ENCODE peak calls at places on chromosomes 11 and 22, in nine cellular contexts. One of them, this sample, is unnamed.

GRCh38 chr11:134554106-134554505 is 142.1 kb upstream of the B3GAT1 start:
- DNase-seq in transverse colon: no peak
- DNase-seq in caudate nucleus: no peak
- DNase-seq in C1 segment of cervical spinal cord: no peak
- DNase-seq in right cardiac atrium: no peak
- DNase-seq in stimulated activated CD4-positive, alpha-beta T cell treated with anti-CD3 and anti-CD28 coated beads, Interleukin-2, amount 100 ng/mL, for 24 hours: no peak
- DNase-seq in effector memory CD4-positive, alpha-beta T cell: no peak
- DNase-seq in NCI-H2081: no peak
- DNase-seq in breast epithelium: no peak
- DNase-seq in this sample: no peak

GRCh38 chr11:111680486-111681175 is 78.4 kb downstream of the SIK2 start:
- DNase-seq in transverse colon: no peak
- DNase-seq in caudate nucleus: no peak
- DNase-seq in C1 segment of cervical spinal cord: no peak
- DNase-seq in right cardiac atrium: no peak
- DNase-seq in stimulated activated CD4-positive, alpha-beta T cell treated with anti-CD3 and anti-CD28 coated beads, Interleukin-2, amount 100 ng/mL, for 24 hours: no peak
- DNase-seq in effector memory CD4-positive, alpha-beta T cell: no peak
- DNase-seq in NCI-H2081: no peak
- DNase-seq in breast epithelium: no peak
- DNase-seq in this sample: no peak

GRCh38 chr11:27468209-27468608 is 4.4 kb downstream of the LGR4 start:
- DNase-seq in transverse colon: no peak
- DNase-seq in caudate nucleus: no peak
- DNase-seq in C1 segment of cervical spinal cord: no peak
- DNase-seq in right cardiac atrium: no peak
- DNase-seq in stimulated activated CD4-positive, alpha-beta T cell treated with anti-CD3 and anti-CD28 coated beads, Interleukin-2, amount 100 ng/mL, for 24 hours: no peak
- DNase-seq in effector memory CD4-positive, alpha-beta T cell: no peak
- DNase-seq in NCI-H2081: peak
- DNase-seq in breast epithelium: no peak
- DNase-seq in this sample: peak

GRCh38 chr11:47590026-47590861 is 3.8 kb downstream of the FAM180B start:
- DNase-seq in transverse colon: no peak
- DNase-seq in caudate nucleus: no peak
- DNase-seq in C1 segment of cervical spinal cord: no peak
- DNase-seq in right cardiac atrium: no peak
- DNase-seq in stimulated activated CD4-positive, alpha-beta T cell treated with anti-CD3 and anti-CD28 coated beads, Interleukin-2, amount 100 ng/mL, for 24 hours: no peak
- DNase-seq in effector memory CD4-positive, alpha-beta T cell: no peak
- DNase-seq in NCI-H2081: no peak
- DNase-seq in breast epithelium: no peak
- DNase-seq in this sample: no peak

GRCh38 chr11:91147885-91148284 is 925.0 kb upstream of the CHORDC1 start:
- DNase-seq in transverse colon: no peak
- DNase-seq in caudate nucleus: no peak
- DNase-seq in C1 segment of cervical spinal cord: no peak
- DNase-seq in right cardiac atrium: no peak
- DNase-seq in stimulated activated CD4-positive, alpha-beta T cell treated with anti-CD3 and anti-CD28 coated beads, Interleukin-2, amount 100 ng/mL, for 24 hours: no peak
- DNase-seq in effector memory CD4-positive, alpha-beta T cell: no peak
- DNase-seq in NCI-H2081: no peak
- DNase-seq in breast epithelium: no peak
- DNase-seq in this sample: no peak

GRCh38 chr22:32317524-32317923 is 40.1 kb upstream of the RFPL3 start:
- DNase-seq in transverse colon: no peak
- DNase-seq in caudate nucleus: no peak
- DNase-seq in C1 segment of cervical spinal cord: no peak
- DNase-seq in right cardiac atrium: no peak
- DNase-seq in stimulated activated CD4-positive, alpha-beta T cell treated with anti-CD3 and anti-CD28 coated beads, Interleukin-2, amount 100 ng/mL, for 24 hours: no peak
- DNase-seq in effector memory CD4-positive, alpha-beta T cell: no peak
- DNase-seq in NCI-H2081: no peak
- DNase-seq in breast epithelium: no peak
- DNase-seq in this sample: no peak

GRCh38 chr11:13016415-13016814 is 7.3 kb downstream of the RASSF10 start:
- DNase-seq in transverse colon: peak
- DNase-seq in caudate nucleus: no peak
- DNase-seq in C1 segment of cervical spinal cord: no peak
- DNase-seq in right cardiac atrium: no peak
- DNase-seq in stimulated activated CD4-positive, alpha-beta T cell treated with anti-CD3 and anti-CD28 coated beads, Interleukin-2, amount 100 ng/mL, for 24 hours: no peak
- DNase-seq in effector memory CD4-positive, alpha-beta T cell: no peak
- DNase-seq in NCI-H2081: no peak
- DNase-seq in breast epithelium: no peak
- DNase-seq in this sample: no peak

GRCh38 chr11:80718611-80719291 is 1277.9 kb upstream of the TENM4 start:
- DNase-seq in transverse colon: no peak
- DNase-seq in caudate nucleus: no peak
- DNase-seq in C1 segment of cervical spinal cord: no peak
- DNase-seq in right cardiac atrium: no peak
- DNase-seq in stimulated activated CD4-positive, alpha-beta T cell treated with anti-CD3 and anti-CD28 coated beads, Interleukin-2, amount 100 ng/mL, for 24 hours: no peak
- DNase-seq in effector memory CD4-positive, alpha-beta T cell: no peak
- DNase-seq in NCI-H2081: no peak
- DNase-seq in breast epithelium: no peak
- DNase-seq in this sample: no peak

GRCh38 chr11:19602906-19603305 is 109.7 kb upstream of the NAV2 start:
- DNase-seq in transverse colon: no peak
- DNase-seq in caudate nucleus: no peak
- DNase-seq in C1 segment of cervical spinal cord: no peak
- DNase-seq in right cardiac atrium: no peak
- DNase-seq in stimulated activated CD4-positive, alpha-beta T cell treated with anti-CD3 and anti-CD28 coated beads, Interleukin-2, amount 100 ng/mL, for 24 hours: no peak
- DNase-seq in effector memory CD4-positive, alpha-beta T cell: no peak
- DNase-seq in NCI-H2081: no peak
- DNase-seq in breast epithelium: no peak
- DNase-seq in this sample: no peak

GRCh38 chr22:38798496-38798895 is 4.6 kb upstream of the DNAL4 start:
- DNase-seq in transverse colon: no peak
- DNase-seq in caudate nucleus: no peak
- DNase-seq in C1 segment of cervical spinal cord: no peak
- DNase-seq in right cardiac atrium: no peak
- DNase-seq in stimulated activated CD4-positive, alpha-beta T cell treated with anti-CD3 and anti-CD28 coated beads, Interleukin-2, amount 100 ng/mL, for 24 hours: no peak
- DNase-seq in effector memory CD4-positive, alpha-beta T cell: no peak
- DNase-seq in NCI-H2081: no peak
- DNase-seq in breast epithelium: no peak
- DNase-seq in this sample: no peak

GRCh38 chr11:4636962-4637661 is at the start of gene OR51D1:
- DNase-seq in transverse colon: peak
- DNase-seq in caudate nucleus: peak
- DNase-seq in C1 segment of cervical spinal cord: peak
- DNase-seq in right cardiac atrium: peak
- DNase-seq in stimulated activated CD4-positive, alpha-beta T cell treated with anti-CD3 and anti-CD28 coated beads, Interleukin-2, amount 100 ng/mL, for 24 hours: peak
- DNase-seq in effector memory CD4-positive, alpha-beta T cell: peak
- DNase-seq in NCI-H2081: peak
- DNase-seq in breast epithelium: peak
- DNase-seq in this sample: peak

GRCh38 chr11:10038916-10039315 is 255.1 kb downstream of the SBF2 start:
- DNase-seq in transverse colon: no peak
- DNase-seq in caudate nucleus: no peak
- DNase-seq in C1 segment of cervical spinal cord: no peak
- DNase-seq in right cardiac atrium: no peak
- DNase-seq in stimulated activated CD4-positive, alpha-beta T cell treated with anti-CD3 and anti-CD28 coated beads, Interleukin-2, amount 100 ng/mL, for 24 hours: no peak
- DNase-seq in effector memory CD4-positive, alpha-beta T cell: no peak
- DNase-seq in NCI-H2081: no peak
- DNase-seq in breast epithelium: no peak
- DNase-seq in this sample: no peak

GRCh38 chr11:35136311-35136710 is 2.7 kb upstream of the CD44 start:
- DNase-seq in transverse colon: no peak
- DNase-seq in caudate nucleus: no peak
- DNase-seq in C1 segment of cervical spinal cord: no peak
- DNase-seq in right cardiac atrium: no peak
- DNase-seq in stimulated activated CD4-positive, alpha-beta T cell treated with anti-CD3 and anti-CD28 coated beads, Interleukin-2, amount 100 ng/mL, for 24 hours: no peak
- DNase-seq in effector memory CD4-positive, alpha-beta T cell: no peak
- DNase-seq in NCI-H2081: no peak
- DNase-seq in breast epithelium: no peak
- DNase-seq in this sample: no peak

GRCh38 chr22:21802056-21802455 is 65.4 kb downstream of the MAPK1 start:
- DNase-seq in transverse colon: no peak
- DNase-seq in caudate nucleus: no peak
- DNase-seq in C1 segment of cervical spinal cord: no peak
- DNase-seq in right cardiac atrium: no peak
- DNase-seq in stimulated activated CD4-positive, alpha-beta T cell treated with anti-CD3 and anti-CD28 coated beads, Interleukin-2, amount 100 ng/mL, for 24 hours: no peak
- DNase-seq in effector memory CD4-positive, alpha-beta T cell: no peak
- DNase-seq in NCI-H2081: no peak
- DNase-seq in breast epithelium: no peak
- DNase-seq in this sample: no peak

This sample was measured in astrocyte of the cerebellum.